ENCODE peak calls at places on chromosomes 1 and 21, in four cellular contexts. One of them, this sample, is unnamed.

GRCh38 chr1:230102046-230102445 is 35.0 kb downstream of the GALNT2 start:
- DNase-seq in caudate nucleus: no peak
- DNase-seq in lower leg skin: no peak
- DNase-seq in HEK293T: no peak
- DNase-seq in this sample: no peak

GRCh38 chr1:2003564-2004131 is at the start of gene CFAP74:
- DNase-seq in caudate nucleus: peak
- DNase-seq in lower leg skin: no peak
- DNase-seq in HEK293T: no peak
- DNase-seq in this sample: no peak

GRCh38 chr1:87951852-87952251 is 623.2 kb downstream of the LMO4 start:
- DNase-seq in caudate nucleus: no peak
- DNase-seq in lower leg skin: no peak
- DNase-seq in HEK293T: no peak
- DNase-seq in this sample: no peak

GRCh38 chr1:152739841-152740240 is 18.0 kb upstream of the KPRP start:
- DNase-seq in caudate nucleus: no peak
- DNase-seq in lower leg skin: no peak
- DNase-seq in HEK293T: no peak
- DNase-seq in this sample: no peak

GRCh38 chr1:224067207-224067606 is 46.7 kb upstream of the FBXO28 start:
- DNase-seq in caudate nucleus: no peak
- DNase-seq in lower leg skin: no peak
- DNase-seq in HEK293T: no peak
- DNase-seq in this sample: no peak

GRCh38 chr1:206579747-206580437 is 32.4 kb downstream of the EIF2D start:
- DNase-seq in caudate nucleus: no peak
- DNase-seq in lower leg skin: peak
- DNase-seq in HEK293T: no peak
- DNase-seq in this sample: no peak

GRCh38 chr1:151372411-151372934 is at the start of gene SELENBP1:
- DNase-seq in caudate nucleus: peak
- DNase-seq in lower leg skin: peak
- DNase-seq in HEK293T: peak
- DNase-seq in this sample: no peak

GRCh38 chr1:65478379-65479026 is 58.0 kb downstream of the LEPR start:
- DNase-seq in caudate nucleus: no peak
- DNase-seq in lower leg skin: no peak
- DNase-seq in HEK293T: no peak
- DNase-seq in this sample: no peak

GRCh38 chr1:33374336-33375105 is 53.6 kb upstream of the A3GALT2 start:
- DNase-seq in caudate nucleus: no peak
- DNase-seq in lower leg skin: no peak
- DNase-seq in HEK293T: no peak
- DNase-seq in this sample: no peak

GRCh38 chr1:244881552-244882280 is 17.4 kb upstream of the HNRNPU start:
- DNase-seq in caudate nucleus: no peak
- DNase-seq in lower leg skin: no peak
- DNase-seq in HEK293T: no peak
- DNase-seq in this sample: no peak

GRCh38 chr1:167772436-167772835 is 50.7 kb downstream of the MPZL1 start:
- DNase-seq in caudate nucleus: no peak
- DNase-seq in lower leg skin: no peak
- DNase-seq in HEK293T: no peak
- DNase-seq in this sample: no peak

GRCh38 chr1:241440904-241441303 is 78.7 kb downstream of the FH start:
- DNase-seq in caudate nucleus: no peak
- DNase-seq in lower leg skin: no peak
- DNase-seq in HEK293T: no peak
- DNase-seq in this sample: no peak

GRCh38 chr1:202056644-202057334 is 46.4 kb downstream of the ELF3 start:
- DNase-seq in caudate nucleus: no peak
- DNase-seq in lower leg skin: peak
- DNase-seq in HEK293T: no peak
- DNase-seq in this sample: no peak

GRCh38 chr1:112934562-112934952 is 21.4 kb downstream of the SLC16A1 start:
- DNase-seq in caudate nucleus: no peak
- DNase-seq in lower leg skin: no peak
- DNase-seq in HEK293T: no peak
- DNase-seq in this sample: no peak

GRCh38 chr1:109240158-109241152 is 8.9 kb upstream of the CELSR2 start:
- DNase-seq in caudate nucleus: peak
- DNase-seq in lower leg skin: peak
- DNase-seq in HEK293T: no peak
- DNase-seq in this sample: no peak

GRCh38 chr1:227312364-227313025 is 5.8 kb downstream of the CDC42BPA start:
- DNase-seq in caudate nucleus: no peak
- DNase-seq in lower leg skin: no peak
- DNase-seq in HEK293T: no peak
- DNase-seq in this sample: no peak

GRCh38 chr1:205319081-205320018 is 2.2 kb downstream of the NUAK2 start:
- DNase-seq in caudate nucleus: no peak
- DNase-seq in lower leg skin: peak
- DNase-seq in HEK293T: no peak
- DNase-seq in this sample: no peak

GRCh38 chr1:43933386-43934278 is at the start of gene ARTN:
- DNase-seq in caudate nucleus: no peak
- DNase-seq in lower leg skin: no peak
- DNase-seq in HEK293T: no peak
- DNase-seq in this sample: no peak

GRCh38 chr1:192489748-192490147 is 85.8 kb upstream of the RGS1 start:
- DNase-seq in caudate nucleus: no peak
- DNase-seq in lower leg skin: peak
- DNase-seq in HEK293T: no peak
- DNase-seq in this sample: no peak

GRCh38 chr1:65247419-65248359 is 61.7 kb upstream of the DNAJC6 start:
- DNase-seq in caudate nucleus: no peak
- DNase-seq in lower leg skin: peak
- DNase-seq in HEK293T: no peak
- DNase-seq in this sample: no peak

GRCh38 chr1:230867903-230868735 is at the start of gene C1orf198:
- DNase-seq in caudate nucleus: peak
- DNase-seq in lower leg skin: peak
- DNase-seq in HEK293T: peak
- DNase-seq in this sample: no peak

GRCh38 chr1:204361781-204362180 is 2.1 kb upstream of the PLEKHA6 start:
- DNase-seq in caudate nucleus: no peak
- DNase-seq in lower leg skin: no peak
- DNase-seq in HEK293T: no peak
- DNase-seq in this sample: no peak

GRCh38 chr21:41952568-41953248 is 1.1 kb downstream of the C2CD2 start:
- DNase-seq in caudate nucleus: no peak
- DNase-seq in lower leg skin: no peak
- DNase-seq in HEK293T: no peak
- DNase-seq in this sample: no peak

GRCh38 chr1:8317647-8318360 is at the start of gene SLC45A1:
- DNase-seq in caudate nucleus: peak
- DNase-seq in lower leg skin: peak
- DNase-seq in HEK293T: peak
- DNase-seq in this sample: no peak

GRCh38 chr1:25990702-25991395 is 7.0 kb downstream of the PAFAH2 start:
- DNase-seq in caudate nucleus: no peak
- DNase-seq in lower leg skin: no peak
- DNase-seq in HEK293T: no peak
- DNase-seq in this sample: no peak

GRCh38 chr1:151851886-151852285 is 1.6 kb downstream of the THEM5 start:
- DNase-seq in caudate nucleus: no peak
- DNase-seq in lower leg skin: no peak
- DNase-seq in HEK293T: no peak
- DNase-seq in this sample: no peak

GRCh38 chr1:2540816-2541492 is 10.9 kb upstream of the HES5 start:
- DNase-seq in caudate nucleus: no peak
- DNase-seq in lower leg skin: no peak
- DNase-seq in HEK293T: no peak
- DNase-seq in this sample: no peak

GRCh38 chr1:84504580-84505021 is 1.6 kb upstream of the SPATA1 start:
- DNase-seq in caudate nucleus: no peak
- DNase-seq in lower leg skin: no peak
- DNase-seq in HEK293T: peak
- DNase-seq in this sample: no peak

GRCh38 chr21:32372755-32373154 is 20.1 kb downstream of the URB1 start:
- DNase-seq in caudate nucleus: no peak
- DNase-seq in lower leg skin: no peak
- DNase-seq in HEK293T: no peak
- DNase-seq in this sample: no peak

GRCh38 chr1:7808253-7808844 is 24.3 kb downstream of the PER3 start:
- DNase-seq in caudate nucleus: no peak
- DNase-seq in lower leg skin: no peak
- DNase-seq in HEK293T: peak
- DNase-seq in this sample: peak

GRCh38 chr1:91997607-91998195 is 32.1 kb upstream of the EPHX4 start:
- DNase-seq in caudate nucleus: no peak
- DNase-seq in lower leg skin: no peak
- DNase-seq in HEK293T: peak
- DNase-seq in this sample: peak

GRCh38 chr1:243693764-243694163 is 156.3 kb downstream of the AKT3 start:
- DNase-seq in caudate nucleus: no peak
- DNase-seq in lower leg skin: no peak
- DNase-seq in HEK293T: no peak
- DNase-seq in this sample: no peak

GRCh38 chr1:177210071-177210470 is 39.3 kb downstream of the BRINP2 start:
- DNase-seq in caudate nucleus: no peak
- DNase-seq in lower leg skin: no peak
- DNase-seq in HEK293T: no peak
- DNase-seq in this sample: no peak

GRCh38 chr1:208042041-208042615 is 131.2 kb upstream of the CD34 start:
- DNase-seq in caudate nucleus: no peak
- DNase-seq in lower leg skin: no peak
- DNase-seq in HEK293T: no peak
- DNase-seq in this sample: no peak

GRCh38 chr1:156583821-156584622 is 4.5 kb downstream of the TTC24 start:
- DNase-seq in caudate nucleus: peak
- DNase-seq in lower leg skin: peak
- DNase-seq in HEK293T: peak
- DNase-seq in this sample: peak

GRCh38 chr1:3641046-3641760 is 8.7 kb downstream of the WRAP73 start:
- DNase-seq in caudate nucleus: no peak
- DNase-seq in lower leg skin: no peak
- DNase-seq in HEK293T: no peak
- DNase-seq in this sample: no peak

GRCh38 chr21:43331962-43332458 is 94.9 kb downstream of the SIK1 start:
- DNase-seq in caudate nucleus: peak
- DNase-seq in lower leg skin: no peak
- DNase-seq in HEK293T: no peak
- DNase-seq in this sample: no peak

This sample was measured in SK-N-MC.